ENCODE peak calls at places on chromosomes 13 and 19, in nine cellular contexts. P is GM23338; Q is fibroblast of the aortic adventitia; B is activated CD8-positive, alpha-beta T cell treated with anti-CD3 and anti-CD28 coated beads, Interleukin-2, amount 10 ng/mL, durations not matched to agents 7 days and 5 days; Z is stimulated activated CD4-positive, alpha-beta T cell treated with anti-CD3 and anti-CD28 coated beads, TNF-alpha, amount 100 ng/mL, for 1 hour; T is amniotic stem cell; K is activated CD4-positive, CD25-positive, alpha-beta regulatory T cell; W is esophagus squamous epithelium; X is RWPE1. J is an unnamed sample.

GRCh38 chr13:51849145-51850101 is 4.4 kb upstream of the TMEM272 start:
- DNase-seq in P (peak), Q (no peak), B (peak), Z (no peak), T (no peak), K (no peak), W (no peak), X (no peak), J (no peak)

GRCh38 chr19:5621945-5622464 is 571 bp downstream of the SAFB2 start:
- DNase-seq in P (peak), Q (peak), B (peak), Z (no peak), T (no peak), K (no peak), W (no peak), X (no peak), J (no peak)

GRCh38 chr13:108895220-108895704 is 265.9 kb downstream of the MYO16 start:
- DNase-seq in P (peak), Q (peak), B (no peak), Z (no peak), T (peak), K (no peak), W (no peak), X (peak), J (no peak)

GRCh38 chr13:65307056-65307455 is 1923.1 kb downstream of the PCDH9 start:
- DNase-seq in P (no peak), Q (no peak), B (no peak), Z (no peak), T (no peak), K (no peak), W (no peak), X (no peak), J (no peak)

GRCh38 chr13:107866007-107866665 is 349.2 kb downstream of the LIG4 start:
- DNase-seq in P (peak), Q (no peak), B (no peak), Z (no peak), T (no peak), K (no peak), W (no peak), X (no peak), J (no peak)

GRCh38 chr13:27449081-27449603 is 1.2 kb downstream of the MTIF3 start:
- DNase-seq in P (peak), Q (no peak), B (no peak), Z (no peak), T (no peak), K (no peak), W (no peak), X (no peak), J (no peak)

GRCh38 chr13:52852444-52852843 is 4.0 kb upstream of the PCDH8 start:
- DNase-seq in P (no peak), Q (no peak), B (no peak), Z (no peak), T (no peak), K (no peak), W (no peak), X (no peak), J (no peak)

GRCh38 chr19:9498183-9498902 is at the start of gene ZNF560:
- DNase-seq in P (peak), Q (peak), B (peak), Z (no peak), T (no peak), K (no peak), W (no peak), X (no peak), J (no peak)

GRCh38 chr13:79912403-79912802 is 428.5 kb downstream of the SPRY2 start:
- DNase-seq in P (no peak), Q (peak), B (no peak), Z (no peak), T (no peak), K (no peak), W (no peak), X (no peak), J (no peak)

GRCh38 chr13:47628666-47629065 is 372.4 kb downstream of the SUCLA2 start:
- DNase-seq in P (no peak), Q (peak), B (no peak), Z (no peak), T (no peak), K (no peak), W (no peak), X (no peak), J (no peak)

GRCh38 chr19:49755956-49756355 is 7.2 kb downstream of the TSKS start:
- DNase-seq in P (no peak), Q (no peak), B (no peak), Z (no peak), T (no peak), K (no peak), W (no peak), X (no peak), J (no peak)

GRCh38 chr19:850221-850978 is 1.7 kb upstream of the ELANE start:
- DNase-seq in P (peak), Q (peak), B (no peak), Z (no peak), T (no peak), K (no peak), W (no peak), X (peak), J (peak)

GRCh38 chr19:49148784-49149651 is 6.2 kb downstream of the HRC start:
- DNase-seq in P (peak), Q (peak), B (peak), Z (peak), T (peak), K (peak), W (no peak), X (peak), J (peak)

GRCh38 chr19:31272707-31273106 is 76.5 kb downstream of the TSHZ3 start:
- DNase-seq in P (no peak), Q (no peak), B (no peak), Z (no peak), T (no peak), K (no peak), W (no peak), X (no peak), J (no peak)

GRCh38 chr19:39155741-39156140 is 30.2 kb downstream of the PAK4 start:
- DNase-seq in P (no peak), Q (no peak), B (no peak), Z (no peak), T (no peak), K (no peak), W (no peak), X (no peak), J (no peak)

GRCh38 chr19:12195501-12195860 is 32.6 kb downstream of the ZNF136 start:
- DNase-seq in P (peak), Q (no peak), B (no peak), Z (no peak), T (no peak), K (no peak), W (no peak), X (peak), J (no peak)

GRCh38 chr19:53037101-53038097 is 7.1 kb upstream of the ERVV-2 start:
- DNase-seq in P (peak), Q (peak), B (peak), Z (no peak), T (no peak), K (no peak), W (no peak), X (peak), J (no peak)

GRCh38 chr19:2476451-2477140 is 669 bp downstream of the GADD45B start:
- DNase-seq in P (peak), Q (peak), B (peak), Z (peak), T (no peak), K (peak), W (no peak), X (no peak), J (no peak)

GRCh38 chr19:33938821-33939220 is 142.2 kb downstream of the KCTD15 start:
- DNase-seq in P (no peak), Q (no peak), B (no peak), Z (no peak), T (no peak), K (no peak), W (no peak), X (no peak), J (no peak)

GRCh38 chr19:34274284-34274826 is 20.0 kb downstream of the GARRE1 start:
- DNase-seq in P (no peak), Q (no peak), B (no peak), Z (no peak), T (no peak), K (no peak), W (no peak), X (no peak), J (no peak)

GRCh38 chr19:29045708-29046107 is 167.2 kb downstream of the UQCRFS1 start:
- DNase-seq in P (no peak), Q (no peak), B (no peak), Z (no peak), T (no peak), K (no peak), W (no peak), X (no peak), J (no peak)

GRCh38 chr19:12792048-12792852 is 964 bp downstream of the JUNB start:
- DNase-seq in P (peak), Q (peak), B (peak), Z (peak), T (no peak), K (peak), W (no peak), X (no peak), J (no peak)

GRCh38 chr19:49938662-49939061 is 9.4 kb upstream of the NUP62 start:
- DNase-seq in P (no peak), Q (no peak), B (no peak), Z (no peak), T (no peak), K (no peak), W (no peak), X (no peak), J (no peak)

GRCh38 chr19:37077615-37077928 is 661 bp upstream of the ZNF420 start:
- DNase-seq in P (no peak), Q (no peak), B (no peak), Z (no peak), T (no peak), K (no peak), W (no peak), X (no peak), J (no peak)

GRCh38 chr19:10850631-10851030 is 2.4 kb downstream of the C19orf38 start:
- DNase-seq in P (no peak), Q (no peak), B (no peak), Z (no peak), T (no peak), K (no peak), W (no peak), X (no peak), J (no peak)

GRCh38 chr13:50106559-50106958 is 91.3 kb downstream of the KCNRG start:
- DNase-seq in P (no peak), Q (no peak), B (no peak), Z (no peak), T (no peak), K (no peak), W (no peak), X (no peak), J (no peak)

GRCh38 chr13:82654851-82655517 is 1227.3 kb downstream of the SLITRK1 start:
- DNase-seq in P (no peak), Q (peak), B (no peak), Z (no peak), T (peak), K (no peak), W (no peak), X (peak), J (peak)

GRCh38 chr13:66069570-66069969 is 1160.6 kb downstream of the PCDH9 start:
- DNase-seq in P (no peak), Q (no peak), B (no peak), Z (no peak), T (no peak), K (no peak), W (no peak), X (no peak), J (no peak)

J was measured in AG04450.